ENCODE peak calls at places on chromosomes 4 and X, in eight cellular contexts. J is GM12865; N is SK-N-SH; O is lower lobe of right lung; F is CD8-positive, alpha-beta T cell; X is fibroblast of mammary gland; L is H1; R is HFF-Myc. A is an unnamed sample.

GRCh38 chrX:11382935-11383334 is 89.7 kb downstream of the AMELX start:
- DNase-seq in F (no peak), O (no peak), J (no peak), X (peak), L (no peak), N (no peak), R (no peak), A (no peak)

GRCh38 chr4:148903388-148903787 is 461.2 kb upstream of the NR3C2 start:
- DNase-seq in L (no peak), R (no peak), J (no peak), O (no peak), N (no peak), X (no peak), F (no peak), A (no peak)

GRCh38 chr4:85166318-85166717 is 199.8 kb upstream of the WDFY3 start:
- DNase-seq in N (no peak), J (no peak), O (no peak), R (no peak), L (no peak), X (no peak), F (no peak), A (no peak)

GRCh38 chr4:37715889-37716402 is 29.8 kb upstream of the RELL1 start:
- DNase-seq in O (no peak), F (no peak), J (peak), R (no peak), L (no peak), X (peak), N (peak), A (peak)

GRCh38 chr4:6916587-6917444 is 7.2 kb downstream of the TBC1D14 start:
- DNase-seq in X (peak), F (peak), L (no peak), J (peak), O (peak), R (no peak), N (no peak), A (no peak)

GRCh38 chrX:17597836-17598434 is 139.4 kb upstream of the SCML1 start:
- DNase-seq in O (peak), L (no peak), F (no peak), J (no peak), X (peak), N (peak), R (no peak), A (no peak)

GRCh38 chr4:40856836-40857362 is 107.1 kb downstream of the NSUN7 start:
- DNase-seq in J (peak), L (peak), X (peak), F (peak), N (peak), O (peak), R (no peak), A (no peak)

GRCh38 chr4:165873298-165874071 is 448 bp downstream of the TLL1 start:
- DNase-seq in L (no peak), O (peak), X (peak), F (no peak), J (peak), R (no peak), N (peak), A (no peak)

GRCh38 chr4:108336076-108336475 is 167.3 kb upstream of the LEF1 start:
- DNase-seq in O (no peak), N (no peak), L (no peak), R (no peak), X (peak), J (no peak), F (no peak), A (no peak)

GRCh38 chr4:13599159-13599558 is 28.4 kb downstream of the BOD1L1 start:
- DNase-seq in O (no peak), L (peak), R (no peak), X (no peak), F (no peak), J (no peak), N (peak), A (no peak)

GRCh38 chr4:3317656-3318211 is 24.9 kb downstream of the RGS12 start:
- DNase-seq in R (no peak), O (no peak), L (no peak), J (no peak), N (no peak), X (no peak), F (no peak), A (no peak)

GRCh38 chrX:82219129-82219528 is 1017.2 kb downstream of the SH3BGRL start:
- DNase-seq in R (no peak), L (no peak), X (no peak), N (no peak), F (no peak), J (no peak), O (no peak), A (no peak)

GRCh38 chr4:77613267-77613666 is 7.6 kb downstream of the CXCL13 start:
- DNase-seq in N (no peak), L (no peak), X (peak), O (no peak), R (no peak), F (no peak), J (no peak), A (no peak)

GRCh38 chrX:153766098-153766817 is 2.2 kb downstream of the PLXNB3 start:
- DNase-seq in F (peak), R (peak), L (no peak), N (peak), O (peak), X (peak), J (peak), A (no peak)

GRCh38 chr4:49032440-49033161 is 46.5 kb downstream of the CWH43 start:
- DNase-seq in O (no peak), L (no peak), R (no peak), F (no peak), N (peak), X (peak), J (peak), A (no peak)

GRCh38 chr4:41619161-41619560 is 81.2 kb downstream of the LIMCH1 start:
- DNase-seq in R (no peak), L (no peak), X (no peak), N (no peak), J (no peak), O (no peak), F (no peak), A (no peak)

GRCh38 chrX:153900806-153901752 is 3.4 kb upstream of the AVPR2 start:
- DNase-seq in X (peak), J (peak), L (no peak), O (peak), N (peak), R (peak), F (peak), A (peak)

GRCh38 chr4:95540227-95540626 is 8.5 kb downstream of the UNC5C start:
- DNase-seq in F (no peak), J (no peak), N (no peak), O (no peak), X (no peak), L (no peak), R (no peak), A (no peak)

GRCh38 chr4:145034727-145035211 is 63.2 kb downstream of the ANAPC10 start:
- DNase-seq in N (no peak), J (no peak), R (no peak), F (no peak), X (peak), L (no peak), O (no peak), A (no peak)

GRCh38 chr4:74583757-74584156 is 138.8 kb downstream of the AREG start:
- DNase-seq in X (peak), R (no peak), F (no peak), N (no peak), O (no peak), J (no peak), L (no peak), A (no peak)

DNA sequence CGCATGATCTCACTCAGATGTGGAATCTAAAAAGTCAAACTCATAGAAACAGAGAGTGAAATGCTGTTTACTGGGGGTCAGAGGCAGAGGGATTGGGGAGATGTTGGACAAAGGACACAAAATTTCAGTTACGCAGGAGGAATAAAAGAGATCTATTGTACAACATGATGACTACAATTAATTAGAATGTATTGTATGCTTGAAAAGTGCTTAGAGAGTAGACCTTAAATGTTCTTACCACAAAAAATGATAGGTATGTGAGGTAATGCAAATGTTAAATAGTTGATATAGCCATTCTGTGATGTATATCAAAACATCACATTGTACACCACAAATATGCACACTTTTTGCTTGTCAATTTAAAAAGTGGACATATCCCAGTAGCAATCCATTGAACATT is 36.1 kb upstream of the PHKA2 start:
- DNase-seq in N (no peak), F (no peak), L (no peak), R (no peak), O (no peak), X (no peak), J (no peak), A (no peak)
- H3K4me3 ChIP-seq in N (no peak), F (no peak), L (no peak), R (no peak), O (no peak), X (no peak), J (no peak), A (no peak)

GRCh38 chrX:38166478-38167083 is 54.1 kb downstream of the SRPX start:
- DNase-seq in O (no peak), J (peak), N (peak), L (no peak), X (peak), F (no peak), R (no peak), A (no peak)
- TF ChIP-seq CTCF in O (peak), J (peak), N (peak), L (no peak), X (peak), F (peak), R (no peak), A (peak)

GRCh38 chrX:298993-299392 is 17.8 kb downstream of the PLCXD1 start:
- DNase-seq in J (no peak), R (no peak), F (no peak), X (no peak), N (no peak), O (peak), L (no peak), A (no peak)
- H3K4me3 ChIP-seq in J (no peak), R (no peak), F (no peak), X (no peak), N (no peak), O (no peak), L (no peak), A (no peak)

DNA sequence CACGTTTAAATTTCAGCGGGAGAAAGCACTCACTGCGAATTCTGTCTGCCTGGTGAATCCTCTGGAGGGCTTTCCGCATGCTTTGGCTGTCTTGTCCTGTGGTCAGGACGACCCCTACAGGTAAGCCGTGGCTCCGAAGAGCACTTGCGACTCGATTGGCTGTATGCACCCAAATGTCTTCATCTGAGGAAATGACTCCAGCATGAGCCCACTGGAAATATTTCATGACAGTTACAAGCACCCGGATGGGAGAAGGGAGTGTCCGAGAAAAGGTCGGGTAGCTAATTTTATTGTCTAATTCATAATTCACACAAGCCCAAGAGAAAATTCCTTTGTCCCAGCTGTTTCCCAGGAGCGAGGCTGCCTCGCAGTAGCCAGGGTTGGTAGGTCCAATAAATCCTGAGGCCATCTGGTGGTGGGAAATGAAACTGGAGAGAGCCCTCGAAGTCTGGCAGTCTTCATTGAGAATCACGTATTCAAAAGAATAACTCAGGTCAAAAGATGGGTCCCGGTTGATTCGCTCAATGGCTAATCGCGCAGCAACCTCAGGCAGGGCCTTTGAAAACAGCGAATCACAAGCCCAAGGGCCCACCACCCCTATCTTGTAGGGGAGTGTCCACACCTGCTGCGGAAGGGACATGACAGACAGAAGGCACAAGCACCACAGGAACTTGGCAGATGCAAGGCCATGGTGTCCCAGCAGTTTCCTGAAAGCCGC is 6.6 kb downstream of the GUCY2F start:
- DNase-seq in X (peak), N (peak), R (no peak), L (no peak), F (no peak), J (peak), O (no peak), A (no peak)
- TF ChIP-seq CTCF in X (peak), N (peak), R (peak), L (peak), F (no peak), J (no peak), O (peak), A (peak)

DNA sequence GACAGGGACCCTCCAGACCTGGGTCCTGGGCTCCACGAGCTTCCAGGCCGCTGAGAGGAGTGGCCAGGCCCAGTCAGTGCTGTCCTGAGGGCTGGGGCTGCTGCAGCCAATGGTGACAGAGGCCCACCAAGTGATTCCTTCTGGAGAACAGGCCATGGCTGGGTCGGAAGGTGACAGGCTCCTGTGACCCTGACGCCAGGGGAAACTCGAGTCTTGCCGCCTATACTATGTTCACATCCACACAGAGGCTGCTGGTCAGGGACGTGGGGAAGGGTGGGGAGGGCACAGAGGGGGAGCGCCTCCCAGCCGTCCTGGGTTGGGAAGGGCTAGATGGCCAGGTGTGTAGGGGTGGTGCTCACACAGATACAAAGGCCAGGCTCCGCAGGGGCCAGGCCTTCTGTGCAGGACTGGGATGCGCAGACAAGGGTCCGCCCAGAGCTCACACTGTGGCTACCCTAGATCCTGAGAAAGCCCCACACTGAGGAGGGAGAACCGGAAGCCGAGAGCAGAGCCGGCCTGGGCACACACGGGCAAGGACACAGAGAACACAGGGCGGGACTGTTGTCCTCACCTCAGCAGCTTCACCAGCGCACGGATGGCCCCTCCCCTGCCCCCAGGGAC is 81.4 kb downstream of the HTRA3 start:
- DNase-seq in J (no peak), F (no peak), X (no peak), L (no peak), R (no peak), N (peak), O (no peak), A (no peak)
- H3K4me3 ChIP-seq in J (no peak), F (no peak), X (no peak), L (no peak), R (no peak), N (no peak), O (no peak), A (no peak)

GRCh38 chr4:80592950-80593349 is 257.4 kb downstream of the CFAP299 start:
- DNase-seq in X (no peak), L (no peak), O (no peak), F (no peak), N (peak), J (peak), R (no peak), A (no peak)
- TF ChIP-seq CTCF in X (no peak), L (no peak), O (no peak), F (no peak), N (no peak), J (peak), R (no peak), A (peak)

A was measured in GM12864.